ENCODE peak calls at places on chromosomes 11 and 22, in four cellular contexts. A is GM23248; Q is DMS79; R is stimulated activated CD8-positive, alpha-beta memory T cell treated with anti-CD3 and anti-CD28 coated beads, Interleukin-7, amount 100 ng/mL, for 1 hour. N is an unnamed sample.

GRCh38 chr11:67006029-67006884 is 16.7 kb upstream of the SYT12 start:
- DNase-seq in A (peak; percentile 27), Q (no peak), R (no peak), N (no peak)

GRCh38 chr11:30445056-30445455 is 122.2 kb downstream of the ARL14EP start:
- DNase-seq in A (no peak), Q (no peak), R (no peak), N (no peak)

GRCh38 chr11:110075087-110075821 is 17.9 kb upstream of the ZC3H12C start:
- DNase-seq in A (no peak), Q (no peak), R (no peak), N (peak; percentile 21)

GRCh38 chr22:42344391-42344861 is 74.0 kb upstream of the TCF20 start:
- DNase-seq in A (peak; percentile 62), Q (no peak), R (no peak), N (peak; percentile 37)

GRCh38 chr22:41833369-41834004 is 582 bp downstream of the SREBF2 start:
- DNase-seq in A (peak; percentile 65), Q (no peak), R (no peak), N (peak; percentile 25)

GRCh38 chr22:25492162-25492561 is 72.3 kb upstream of the GRK3 start:
- DNase-seq in A (no peak), Q (no peak), R (no peak), N (no peak)

GRCh38 chr11:44763111-44763820 is 36.5 kb downstream of the TSPAN18 start:
- DNase-seq in A (peak; percentile 64), Q (no peak), R (no peak), N (no peak)

GRCh38 chr22:39244496-39245129 is at the start of gene PDGFB:
- DNase-seq in A (peak; percentile 35), Q (no peak), R (no peak), N (no peak)

GRCh38 chr11:114346709-114347141 is 50.5 kb downstream of the NNMT start:
- DNase-seq in A (no peak), Q (no peak), R (no peak), N (no peak)

GRCh38 chr22:24455751-24456426 is 28.5 kb downstream of the ADORA2A start:
- DNase-seq in A (no peak), Q (no peak), R (no peak), N (no peak)

GRCh38 chr11:33664166-33664565 is 36.5 kb downstream of the C11orf91 start:
- DNase-seq in A (no peak), Q (no peak), R (no peak), N (no peak)

GRCh38 chr22:23532756-23533155 is 47.3 kb downstream of the IGLL1 start:
- DNase-seq in A (no peak), Q (no peak), R (no peak), N (no peak)

GRCh38 chr22:18048441-18048898 is 24.1 kb upstream of the MICAL3 start:
- DNase-seq in A (peak; percentile 67), Q (no peak), R (no peak), N (peak; percentile 70)

GRCh38 chr11:74397531-74398243 is 546 bp downstream of the PGM2L1 start:
- DNase-seq in A (peak; percentile 54), Q (peak; percentile 40), R (no peak), N (no peak)

GRCh38 chr11:76744186-76745058 is 38.7 kb upstream of the TSKU start:
- DNase-seq in A (peak; percentile 83), Q (no peak), R (no peak), N (peak; percentile 53)

GRCh38 chr11:76339217-76339616 is 41.7 kb downstream of the THAP12 start:
- DNase-seq in A (peak; percentile 44), Q (no peak), R (no peak), N (peak; percentile 90)

N was measured in AG10803.